ENCODE peak calls at places on chromosomes 3 and 15, in eight cellular contexts. J is left ventricle myocardium inferior; N is stimulated activated CD4-positive, alpha-beta T cell treated with anti-CD3 and anti-CD28 coated beads, Interleukin-15, amount 100 ng/mL, for 1 hour; Z is heart left ventricle; H is spleen; G is neural crest cell; R is AG04450; X is Daoy. W is an unnamed sample.

GRCh38 chr3:106824856-106825255 is 552.4 kb upstream of the CCDC54 start:
- DNase-seq in J (no peak), N (no peak), Z (peak), H (no peak), G (no peak), R (peak), X (peak), W (no peak)

GRCh38 chr15:62932436-62932835 is 110.1 kb upstream of the TPM1 start:
- DNase-seq in J (no peak), N (no peak), Z (no peak), H (no peak), G (no peak), R (peak), X (no peak), W (no peak)

GRCh38 chr15:43249699-43250203 is 17.0 kb downstream of the TGM5 start:
- DNase-seq in J (no peak), N (no peak), Z (no peak), H (no peak), G (no peak), R (peak), X (peak), W (no peak)

GRCh38 chr15:41610048-41610447 is 50.2 kb upstream of the MGA start:
- DNase-seq in J (no peak), N (no peak), Z (no peak), H (no peak), G (no peak), R (no peak), X (no peak), W (no peak)

GRCh38 chr3:122353215-122353614 is 28.2 kb downstream of the CSTA start:
- DNase-seq in J (no peak), N (no peak), Z (no peak), H (no peak), G (no peak), R (no peak), X (no peak), W (no peak)

GRCh38 chr3:135965129-135965505 is 411 bp upstream of the PPP2R3A start:
- DNase-seq in J (no peak), N (no peak), Z (no peak), H (no peak), G (no peak), R (no peak), X (no peak), W (peak)

GRCh38 chr15:68383161-68384074 is 48.5 kb downstream of the ITGA11 start:
- DNase-seq in J (no peak), N (no peak), Z (peak), H (no peak), G (peak), R (no peak), X (peak), W (peak)

GRCh38 chr15:68415061-68415460 is 16.9 kb downstream of the ITGA11 start:
- DNase-seq in J (no peak), N (no peak), Z (no peak), H (no peak), G (no peak), R (no peak), X (no peak), W (no peak)

GRCh38 chr15:80895091-80895490 is 94.5 kb downstream of the MESD start:
- DNase-seq in J (no peak), N (no peak), Z (no peak), H (no peak), G (no peak), R (no peak), X (no peak), W (no peak)

GRCh38 chr3:189139631-189140030 is 32.1 kb upstream of the TPRG1 start:
- DNase-seq in J (no peak), N (no peak), Z (no peak), H (no peak), G (no peak), R (no peak), X (no peak), W (no peak)

GRCh38 chr15:98682992-98683701 is 34.8 kb downstream of the IGF1R start:
- DNase-seq in J (no peak), N (no peak), Z (no peak), H (no peak), G (no peak), R (no peak), X (no peak), W (no peak)

GRCh38 chr3:170689218-170689874 is 103.5 kb upstream of the SLC7A14 start:
- DNase-seq in J (no peak), N (no peak), Z (no peak), H (no peak), G (no peak), R (peak), X (peak), W (no peak)

GRCh38 chr3:32821686-32822296 is 4.0 kb downstream of the TRIM71 start:
- DNase-seq in J (no peak), N (no peak), Z (no peak), H (no peak), G (no peak), R (no peak), X (no peak), W (no peak)

GRCh38 chr3:129620828-129621605 is 14.5 kb upstream of the PLXND1 start:
- DNase-seq in J (no peak), N (no peak), Z (no peak), H (peak), G (no peak), R (no peak), X (no peak), W (no peak)

GRCh38 chr3:193777524-193777923 is 184.5 kb downstream of the OPA1 start:
- DNase-seq in J (no peak), N (no peak), Z (no peak), H (no peak), G (no peak), R (no peak), X (no peak), W (no peak)

GRCh38 chr15:35479423-35479822 is 66.5 kb downstream of the DPH6 start:
- DNase-seq in J (no peak), N (no peak), Z (no peak), H (no peak), G (no peak), R (no peak), X (no peak), W (no peak)

GRCh38 chr15:22954326-22954725 is 25.8 kb downstream of the CYFIP1 start:
- DNase-seq in J (no peak), N (no peak), Z (no peak), H (peak), G (no peak), R (no peak), X (no peak), W (no peak)

GRCh38 chr3:130014526-130014925 is 40.0 kb downstream of the TRH start:
- DNase-seq in J (no peak), N (no peak), Z (no peak), H (no peak), G (no peak), R (peak), X (no peak), W (no peak)

W was measured in NCI-H1092 treated with DMSO at 0.1 percent for 48 hours.